ENCODE peak calls at places on chromosome 6, in nine cellular contexts. F is A549, T is pancreas, B is tibial artery, J is heart left ventricle, I is IMR-90, G is heart right ventricle, L is psoas muscle, V is sigmoid colon. Y is an unnamed sample. For H3K4me1, the result is how much of the 10 kb centered on the place peaks cover.

GRCh38 chr6:47352966-47353365 is 43.3 kb upstream of the TNFRSF21 start:
- DNase-seq in F (no peak), T (no peak), B (no peak), J (no peak), I (no peak), G (no peak), L (no peak), V (no peak), Y (no peak)

GRCh38 chr6:137241481-137242011 is 22.4 kb upstream of the IFNGR1 start:
- DNase-seq in F (no peak), T (no peak), B (no peak), J (no peak), I (peak), G (no peak), L (no peak), V (no peak), Y (no peak)

GRCh38 chr6:138540468-138540867 is 41.2 kb upstream of the NHSL1 start:
- DNase-seq in F (no peak), T (no peak), B (no peak), J (no peak), I (peak), G (peak), L (no peak), V (no peak), Y (no peak)

GRCh38 chr6:17606606-17607005 is 6.5 kb downstream of the FAM8A1 start:
- DNase-seq in F (no peak), T (peak), B (no peak), J (no peak), I (no peak), G (no peak), L (no peak), V (no peak), Y (no peak)

GRCh38 chr6:10556496-10557391 is 35.6 kb downstream of the GCNT2 start:
- DNase-seq in F (no peak), T (no peak), B (no peak), J (no peak), I (no peak), G (no peak), L (no peak), V (no peak), Y (no peak)

GRCh38 chr6:139262519-139263300 is 29.1 kb downstream of the TXLNB start:
- DNase-seq in F (no peak), T (no peak), B (no peak), J (no peak), I (peak), G (no peak), L (no peak), V (no peak), Y (no peak)

GRCh38 chr6:148831064-148831463 is 84.2 kb downstream of the UST start:
- DNase-seq in F (no peak), T (no peak), B (no peak), J (no peak), I (no peak), G (no peak), L (no peak), V (no peak), Y (no peak)

GRCh38 chr6:129212081-129212480 is 329.1 kb downstream of the LAMA2 start:
- DNase-seq in F (no peak), T (no peak), B (no peak), J (no peak), I (no peak), G (no peak), L (no peak), V (no peak), Y (no peak)

GRCh38 chr6:100116409-100117194 is 122.6 kb upstream of the MCHR2 start:
- DNase-seq in F (peak), T (peak), B (no peak), J (no peak), I (peak), G (peak), L (no peak), V (no peak), Y (peak)

GRCh38 chr6:24802271-24803059 is 3.7 kb upstream of the ARMH2 start:
- DNase-seq in F (no peak), T (no peak), B (no peak), J (no peak), I (peak), G (no peak), L (no peak), V (no peak), Y (no peak)

GRCh38 chr6:92559611-92560010 is 859.7 kb downstream of the EPHA7 start:
- DNase-seq in F (no peak), T (no peak), B (no peak), J (no peak), I (no peak), G (no peak), L (no peak), V (no peak), Y (no peak)

GRCh38 chr6:160507420-160507819 is 156.7 kb downstream of the LPA start:
- DNase-seq in F (no peak), T (no peak), B (no peak), J (no peak), I (no peak), G (no peak), L (no peak), V (no peak), Y (no peak)

GRCh38 chr6:45518321-45518720 is 140.6 kb upstream of the SUPT3H start:
- DNase-seq in F (no peak), T (no peak), B (no peak), J (no peak), I (no peak), G (no peak), L (no peak), V (no peak), Y (no peak)

GRCh38 chr6:147548930-147549475 is 40.5 kb downstream of the SAMD5 start:
- DNase-seq in F (no peak), T (no peak), B (no peak), J (no peak), I (no peak), G (no peak), L (no peak), V (no peak), Y (no peak)

GRCh38 chr6:41732601-41733348 is 2.6 kb downstream of the TFEB start:
- DNase-seq in F (no peak), T (no peak), B (no peak), J (no peak), I (no peak), G (no peak), L (no peak), V (no peak), Y (peak)

GRCh38 chr6:139748353-139749146 is 374.1 kb upstream of the CITED2 start:
- DNase-seq in F (no peak), T (no peak), B (no peak), J (no peak), I (peak), G (no peak), L (no peak), V (no peak), Y (no peak)

GRCh38 chr6:148435386-148435785 is 92.7 kb downstream of the SASH1 start:
- DNase-seq in F (no peak), T (no peak), B (no peak), J (no peak), I (peak), G (no peak), L (no peak), V (no peak), Y (no peak)

GRCh38 chr6:5763871-5764270 is 242.9 kb downstream of the NRN1 start:
- DNase-seq in F (no peak), T (no peak), B (no peak), J (no peak), I (peak), G (no peak), L (no peak), V (no peak), Y (no peak)

GRCh38 chr6:139370047-139370706 is 4.3 kb downstream of the CITED2 start:
- DNase-seq in F (no peak), T (no peak), B (no peak), J (no peak), I (peak), G (no peak), L (no peak), V (no peak), Y (no peak)

DNA sequence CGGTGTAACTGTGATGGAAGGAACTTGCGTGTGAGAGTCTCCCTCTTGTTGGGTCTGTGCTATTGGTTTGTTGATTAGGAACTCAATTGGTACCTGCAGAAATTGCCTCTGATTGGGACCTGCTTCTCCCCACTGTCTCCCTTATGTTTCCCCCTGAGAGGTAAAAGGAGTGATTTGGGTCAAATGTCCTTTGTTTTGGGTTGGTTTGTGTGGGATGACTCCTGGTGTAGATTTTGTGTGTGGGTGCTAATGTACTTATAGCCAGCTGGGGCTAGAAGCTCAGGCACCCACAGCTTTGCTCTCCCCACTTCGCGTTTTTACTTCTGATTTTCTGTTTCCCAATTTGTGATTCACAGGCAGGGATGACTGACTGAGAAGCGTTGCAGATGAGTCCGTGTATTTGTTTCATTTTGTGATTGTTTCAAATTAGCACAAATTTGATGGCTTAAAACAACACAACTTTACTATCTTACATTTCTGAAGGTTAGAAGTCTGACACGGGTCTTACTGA is 79.1 kb downstream of the UTRN start:
- DNase-seq in F (no peak), T (no peak), B (no peak), J (no peak), I (no peak), G (no peak), L (no peak), V (no peak), Y (no peak)
- H3K4me1 ChIP-seq in F (under half), T (under half), B (under half), J (under half), I (under half), G (half or more), L (under half), V (under half), Y (under half)

GRCh38 chr6:55130806-55131324 is 43.5 kb upstream of the HCRTR2 start:
- DNase-seq in F (no peak), T (no peak), B (no peak), J (no peak), I (no peak), G (no peak), L (no peak), V (no peak), Y (no peak)
- TF ChIP-seq CTCF in F (no peak), T (no peak), B (no peak), J (no peak), I (no peak), G (no peak), L (no peak), V (no peak), Y (no peak)

GRCh38 chr6:168371635-168371988 is 52.0 kb upstream of the DACT2 start:
- DNase-seq in F (no peak), T (no peak), B (no peak), J (no peak), I (no peak), G (no peak), L (peak), V (peak), Y (no peak)

GRCh38 chr6:168371989-168372711 is 52.6 kb upstream of the DACT2 start:
- DNase-seq in F (no peak), T (no peak), B (peak), J (no peak), I (no peak), G (no peak), L (peak), V (peak), Y (no peak)

GRCh38 chr6:168373389-168373788 is 53.8 kb upstream of the DACT2 start:
- DNase-seq in F (no peak), T (no peak), B (no peak), J (no peak), I (no peak), G (no peak), L (peak), V (peak), Y (no peak)

GRCh38 chr6:168374051-168374502 is 54.5 kb upstream of the DACT2 start:
- DNase-seq in F (no peak), T (no peak), B (no peak), J (no peak), I (no peak), G (no peak), L (peak), V (peak), Y (no peak)

GRCh38 chr6:168372871-168373270 is 53.3 kb upstream of the DACT2 start:
- DNase-seq in F (no peak), T (no peak), B (no peak), J (no peak), I (no peak), G (no peak), L (no peak), V (peak), Y (no peak)
- H3K4me1 ChIP-seq in F (under half), T (under half), B (under half), J (under half), I (under half), G (under half), L (under half), V (under half), Y (under half)

DNA sequence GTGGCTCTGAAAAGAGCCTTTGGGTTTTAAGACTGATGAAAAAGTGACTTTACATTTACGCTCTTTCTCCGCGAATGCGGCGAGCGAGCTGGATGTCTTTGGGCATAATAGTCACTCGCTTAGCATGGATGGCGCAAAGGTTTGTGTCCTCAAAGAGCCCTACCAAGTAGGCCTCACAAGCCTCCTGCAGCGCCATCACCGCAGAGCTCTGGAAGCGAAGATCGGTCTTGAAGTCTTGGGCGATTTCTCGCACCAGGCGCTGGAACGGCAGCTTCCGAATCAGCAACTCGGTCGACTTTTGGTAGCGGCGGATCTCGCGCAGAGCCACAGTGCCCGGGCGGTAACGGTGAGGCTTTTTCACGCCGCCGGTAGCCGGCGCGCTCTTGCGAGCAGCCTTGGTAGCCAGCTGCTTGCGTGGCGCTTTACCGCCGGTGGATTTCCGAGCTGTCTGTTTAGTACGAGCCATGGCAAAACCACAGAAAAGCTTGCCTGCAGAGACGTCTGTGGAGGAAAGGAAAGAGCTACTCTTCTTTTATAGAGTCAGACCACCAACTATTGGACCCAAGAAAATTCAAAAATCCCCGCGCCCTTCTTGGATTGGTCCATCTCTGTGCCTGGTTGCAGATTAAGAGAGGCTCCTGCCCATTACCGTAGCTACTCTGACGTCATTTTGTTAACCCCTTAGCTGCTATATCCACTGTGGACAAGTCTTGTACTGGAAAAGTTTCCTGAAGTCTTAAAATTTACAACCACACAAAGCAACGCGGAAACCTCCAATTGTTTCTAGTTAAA is 55.4 kb upstream of the HFE start:
- DNase-seq in F (peak), T (peak), B (peak), J (peak), I (peak), G (peak), L (peak), V (peak), Y (peak)
- TF ChIP-seq CTCF in F (no peak), T (no peak), B (no peak), J (peak), I (peak), G (no peak), L (no peak), V (no peak), Y (no peak)

DNA sequence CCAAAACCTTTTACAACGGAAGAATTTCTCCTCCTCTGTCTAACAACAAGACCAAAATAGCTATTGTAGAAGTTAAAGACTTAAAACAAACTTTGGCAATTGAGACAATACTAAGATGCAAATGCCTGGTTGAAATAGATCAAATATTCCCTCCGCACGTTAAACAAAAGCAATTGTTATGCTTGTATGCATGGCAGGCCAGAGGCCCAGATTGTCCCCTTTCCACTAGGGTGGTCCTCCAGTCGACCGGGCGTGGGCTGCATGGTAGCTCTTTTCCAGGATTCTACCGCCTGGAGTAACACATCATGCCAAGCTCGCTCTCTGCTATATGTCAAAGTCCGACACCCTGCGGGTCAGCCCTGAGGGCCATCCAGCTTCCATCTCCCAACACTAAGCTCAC is 234.7 kb downstream of the RNGTT start:
- DNase-seq in F (no peak), T (no peak), B (no peak), J (no peak), I (no peak), G (no peak), L (no peak), V (no peak), Y (no peak)
- H3K4me1 ChIP-seq in F (under half), T (under half), B (under half), J (under half), I (under half), G (under half), L (under half), V (under half), Y (under half)

GRCh38 chr6:167045828-167046580 is 46.8 kb downstream of the CEP43 start:
- DNase-seq in F (peak), T (no peak), B (no peak), J (no peak), I (no peak), G (no peak), L (no peak), V (no peak), Y (no peak)
- TF ChIP-seq CTCF in F (peak), T (no peak), B (no peak), J (no peak), I (no peak), G (no peak), L (no peak), V (no peak), Y (peak)

GRCh38 chr6:125793280-125793679 is 2.5 kb downstream of the NCOA7 start:
- DNase-seq in F (no peak), T (no peak), B (no peak), J (peak), I (no peak), G (peak), L (no peak), V (no peak), Y (peak)
- H3K4me1 ChIP-seq in F (half or more), T (under half), B (under half), J (under half), I (under half), G (half or more), L (under half), V (under half), Y (under half)

Y was measured in BE2C.